ENCODE peak calls at places on chromosomes 5 and 9, in eight cellular contexts. One of them, this sample, is unnamed.

GRCh38 chr5:2001300-2001699 is 118.6 kb upstream of the IRX4 start:
- DNase-seq in NCI-H524: no peak
- DNase-seq in activated CD4-positive, CD25-positive, alpha-beta regulatory T cell: no peak
- DNase-seq in activated naive CD4-positive, alpha-beta T cell treated with Interleukin-2 at 50 U/mL for 16 hours: no peak
- DNase-seq in cardiac fibroblast: no peak
- DNase-seq in skeletal muscle cell: no peak
- DNase-seq in NCI-H1436: no peak
- DNase-seq in B cell: no peak
- DNase-seq in this sample: no peak

GRCh38 chr5:169185626-169186025 is 115.3 kb downstream of the SLIT3 start:
- DNase-seq in NCI-H1436: no peak
- DNase-seq in NCI-H524: no peak
- DNase-seq in activated CD4-positive, CD25-positive, alpha-beta regulatory T cell: no peak
- DNase-seq in skeletal muscle cell: no peak
- DNase-seq in activated naive CD4-positive, alpha-beta T cell treated with Interleukin-2 at 50 U/mL for 16 hours: no peak
- DNase-seq in B cell: no peak
- DNase-seq in cardiac fibroblast: no peak
- DNase-seq in this sample: no peak

GRCh38 chr9:120393386-120394057 is 186.4 kb downstream of the CDK5RAP2 start:
- DNase-seq in activated CD4-positive, CD25-positive, alpha-beta regulatory T cell: no peak
- DNase-seq in activated naive CD4-positive, alpha-beta T cell treated with Interleukin-2 at 50 U/mL for 16 hours: no peak
- DNase-seq in skeletal muscle cell: no peak
- DNase-seq in B cell: no peak
- DNase-seq in NCI-H1436: no peak
- DNase-seq in NCI-H524: no peak
- DNase-seq in cardiac fibroblast: peak
- DNase-seq in this sample: no peak

GRCh38 chr9:102714184-102714583 is 280.9 kb upstream of the CYLC2 start:
- DNase-seq in NCI-H524: no peak
- DNase-seq in cardiac fibroblast: no peak
- DNase-seq in activated CD4-positive, CD25-positive, alpha-beta regulatory T cell: no peak
- DNase-seq in activated naive CD4-positive, alpha-beta T cell treated with Interleukin-2 at 50 U/mL for 16 hours: no peak
- DNase-seq in NCI-H1436: no peak
- DNase-seq in skeletal muscle cell: no peak
- DNase-seq in B cell: no peak
- DNase-seq in this sample: no peak

GRCh38 chr9:137784641-137785513 is 92.7 kb upstream of the CACNA1B start:
- DNase-seq in activated naive CD4-positive, alpha-beta T cell treated with Interleukin-2 at 50 U/mL for 16 hours: no peak
- DNase-seq in NCI-H1436: no peak
- DNase-seq in activated CD4-positive, CD25-positive, alpha-beta regulatory T cell: no peak
- DNase-seq in NCI-H524: no peak
- DNase-seq in B cell: no peak
- DNase-seq in cardiac fibroblast: no peak
- DNase-seq in skeletal muscle cell: no peak
- DNase-seq in this sample: no peak

GRCh38 chr5:116944171-116944570 is 369.5 kb upstream of the SEMA6A start:
- DNase-seq in NCI-H524: no peak
- DNase-seq in activated CD4-positive, CD25-positive, alpha-beta regulatory T cell: no peak
- DNase-seq in B cell: no peak
- DNase-seq in activated naive CD4-positive, alpha-beta T cell treated with Interleukin-2 at 50 U/mL for 16 hours: no peak
- DNase-seq in cardiac fibroblast: no peak
- DNase-seq in NCI-H1436: no peak
- DNase-seq in skeletal muscle cell: no peak
- DNase-seq in this sample: no peak

GRCh38 chr9:29659014-29659413 is 2085.7 kb upstream of the C9orf72 start:
- DNase-seq in cardiac fibroblast: no peak
- DNase-seq in activated CD4-positive, CD25-positive, alpha-beta regulatory T cell: no peak
- DNase-seq in NCI-H1436: no peak
- DNase-seq in skeletal muscle cell: no peak
- DNase-seq in NCI-H524: no peak
- DNase-seq in activated naive CD4-positive, alpha-beta T cell treated with Interleukin-2 at 50 U/mL for 16 hours: no peak
- DNase-seq in B cell: no peak
- DNase-seq in this sample: no peak

GRCh38 chr9:96418920-96419690 is 935 bp upstream of the ZNF367 start:
- DNase-seq in activated naive CD4-positive, alpha-beta T cell treated with Interleukin-2 at 50 U/mL for 16 hours: peak
- DNase-seq in skeletal muscle cell: no peak
- DNase-seq in NCI-H1436: peak
- DNase-seq in B cell: peak
- DNase-seq in NCI-H524: peak
- DNase-seq in activated CD4-positive, CD25-positive, alpha-beta regulatory T cell: no peak
- DNase-seq in cardiac fibroblast: peak
- DNase-seq in this sample: no peak

GRCh38 chr9:122446819-122447484 is 30.8 kb downstream of the OR1J1 start:
- DNase-seq in NCI-H524: no peak
- DNase-seq in activated naive CD4-positive, alpha-beta T cell treated with Interleukin-2 at 50 U/mL for 16 hours: no peak
- DNase-seq in skeletal muscle cell: no peak
- DNase-seq in cardiac fibroblast: peak
- DNase-seq in activated CD4-positive, CD25-positive, alpha-beta regulatory T cell: no peak
- DNase-seq in NCI-H1436: no peak
- DNase-seq in B cell: no peak
- DNase-seq in this sample: no peak

This sample was measured in GM18507.